ENCODE peak calls at places on chromosomes 1 and 21, in ten cellular contexts. R is astrocyte; K is adipocyte; G is mucosa of descending colon; A is Panc1; W is uterus; M is CD8-positive, alpha-beta memory T cell; B is IMR-90; I is bronchial epithelial cell; P is AG04450. C is an unnamed sample.

GRCh38 chr21:39350094-39351006 is 1.5 kb upstream of the HMGN1 start:
- DNase-seq in W (no peak), M (no peak), B (no peak), G (no peak), I (no peak), A (no peak), R (no peak), P (no peak), K (no peak), C (no peak)

GRCh38 chr1:59880735-59881134 is 45.8 kb downstream of the CYP2J2 start:
- DNase-seq in P (no peak), I (no peak), W (no peak), A (no peak), M (no peak), B (no peak), R (no peak), G (no peak), K (peak), C (no peak)

GRCh38 chr21:25573409-25574206 is 33.7 kb downstream of the MRPL39 start:
- DNase-seq in G (no peak), K (peak), P (peak), W (no peak), M (peak), R (peak), A (peak), B (peak), I (peak), C (no peak)

GRCh38 chr1:206534552-206534951 is 27.2 kb downstream of the RASSF5 start:
- DNase-seq in R (no peak), W (no peak), A (no peak), B (no peak), M (no peak), K (no peak), I (no peak), G (no peak), P (no peak), C (no peak)

GRCh38 chr1:183515002-183515689 is 42.8 kb downstream of the SMG7 start:
- DNase-seq in P (peak), I (peak), W (no peak), K (peak), B (peak), A (peak), G (no peak), M (no peak), R (peak), C (no peak)

GRCh38 chr1:40818264-40818961 is 34.8 kb downstream of the KCNQ4 start:
- DNase-seq in M (peak), G (peak), B (no peak), K (peak), R (no peak), A (no peak), W (peak), I (peak), P (no peak), C (peak)

GRCh38 chr1:97999320-97999719 is 78.5 kb upstream of the DPYD start:
- DNase-seq in R (peak), B (peak), P (peak), K (peak), G (no peak), W (no peak), M (no peak), A (no peak), I (peak), C (no peak)

GRCh38 chr1:178408869-178409268 is 87.9 kb downstream of the CLEC20A start:
- DNase-seq in R (no peak), M (no peak), I (peak), B (peak), P (no peak), A (no peak), W (no peak), G (no peak), K (no peak), C (no peak)

GRCh38 chr1:47805826-47806450 is 191.2 kb downstream of the TRABD2B start:
- DNase-seq in A (no peak), P (no peak), M (no peak), I (no peak), R (no peak), W (no peak), G (no peak), B (no peak), K (no peak), C (no peak)

GRCh38 chr1:41347276-41347675 is 14.0 kb upstream of the FOXO6 start:
- DNase-seq in R (no peak), K (no peak), W (no peak), A (no peak), P (no peak), B (no peak), I (peak), M (no peak), G (no peak), C (no peak)

GRCh38 chr1:115134850-115135484 is 45.7 kb upstream of the TSPAN2 start:
- DNase-seq in R (peak), W (no peak), P (peak), I (peak), K (peak), G (no peak), M (no peak), B (peak), A (no peak), C (no peak)

GRCh38 chr1:175887521-175887920 is 144.1 kb upstream of the TNR start:
- DNase-seq in M (no peak), P (no peak), G (no peak), K (no peak), I (no peak), W (no peak), B (no peak), A (no peak), R (no peak), C (no peak)

GRCh38 chr1:188170446-188170845 is 1341.7 kb downstream of the PLA2G4A start:
- DNase-seq in I (no peak), A (no peak), P (no peak), B (no peak), M (no peak), K (no peak), G (no peak), W (no peak), R (no peak), C (no peak)

GRCh38 chr1:225827076-225827475 is 17.2 kb downstream of the EPHX1 start:
- DNase-seq in P (no peak), W (no peak), M (no peak), R (no peak), G (peak), A (no peak), I (no peak), K (no peak), B (no peak), C (no peak)

GRCh38 chr1:198540580-198540979 is at the start of gene ATP6V1G3:
- DNase-seq in G (no peak), A (no peak), W (no peak), R (no peak), P (no peak), M (no peak), B (no peak), K (no peak), I (no peak), C (no peak)

GRCh38 chr1:185016880-185017279 is 28.5 kb upstream of the RNF2 start:
- DNase-seq in I (peak), M (no peak), B (peak), R (peak), W (no peak), A (no peak), K (no peak), P (no peak), G (no peak), C (no peak)

GRCh38 chr21:43370091-43370658 is 56.8 kb downstream of the SIK1 start:
- DNase-seq in G (no peak), R (peak), M (no peak), I (peak), P (no peak), W (no peak), A (no peak), B (peak), K (peak), C (no peak)

GRCh38 chr1:168485048-168485447 is 58.7 kb downstream of the XCL2 start:
- DNase-seq in G (no peak), B (peak), K (peak), W (peak), I (peak), M (no peak), R (peak), A (no peak), P (no peak), C (no peak)

GRCh38 chr1:38680801-38681510 is 178.6 kb downstream of the RRAGC start:
- DNase-seq in P (no peak), R (peak), M (no peak), B (no peak), I (peak), A (no peak), K (peak), G (no peak), W (no peak), C (no peak)

GRCh38 chr1:209612646-209613350 is 29.3 kb downstream of the CAMK1G start:
- DNase-seq in K (no peak), B (no peak), P (no peak), I (peak), A (no peak), R (no peak), G (no peak), M (no peak), W (no peak), C (no peak)

GRCh38 chr1:242004751-242005495 is 6.0 kb upstream of the MAP1LC3C start:
- DNase-seq in I (no peak), W (no peak), B (no peak), M (no peak), A (no peak), K (no peak), R (peak), P (no peak), G (no peak), C (no peak)

GRCh38 chr1:162365284-162366041 is 11.2 kb downstream of the SPATA46 start:
- DNase-seq in R (no peak), W (no peak), G (no peak), A (no peak), B (no peak), M (no peak), I (no peak), K (no peak), P (no peak), C (no peak)

GRCh38 chr1:153293847-153294246 is 18.9 kb downstream of the PGLYRP3 start:
- DNase-seq in K (no peak), R (no peak), I (no peak), G (no peak), B (no peak), A (no peak), W (no peak), P (no peak), M (no peak), C (no peak)

GRCh38 chr1:96510911-96511310 is 210.7 kb upstream of the PTBP2 start:
- DNase-seq in R (no peak), M (no peak), P (no peak), B (no peak), A (no peak), K (no peak), W (no peak), I (no peak), G (no peak), C (no peak)

GRCh38 chr1:222912730-222913129 is 97.9 kb downstream of the DISP1 start:
- DNase-seq in A (no peak), W (no peak), B (peak), I (no peak), G (no peak), P (no peak), R (peak), K (peak), M (no peak), C (no peak)

GRCh38 chr1:230498704-230499103 is 72.6 kb upstream of the PGBD5 start:
- DNase-seq in B (no peak), I (no peak), G (no peak), K (no peak), M (no peak), P (no peak), W (no peak), R (no peak), A (no peak), C (no peak)

GRCh38 chr1:183841950-183842816 is 37.3 kb downstream of the RGL1 start:
- DNase-seq in G (no peak), R (peak), K (peak), A (no peak), P (peak), I (peak), B (peak), M (no peak), W (no peak), C (no peak)

GRCh38 chr1:209873067-209873810 is 45.5 kb downstream of the UTP25 start:
- DNase-seq in G (no peak), A (no peak), K (peak), W (no peak), P (no peak), B (peak), R (peak), M (no peak), I (peak), C (no peak)

GRCh38 chr1:86912501-86912900 is 1.4 kb downstream of the SELENOF start:
- DNase-seq in K (peak), A (no peak), P (no peak), R (no peak), W (no peak), G (no peak), M (no peak), B (peak), I (no peak), C (no peak)

GRCh38 chr1:30081379-30082102 is 641.8 kb downstream of the MATN1 start:
- DNase-seq in G (no peak), P (no peak), A (no peak), M (no peak), K (no peak), I (no peak), B (no peak), R (no peak), W (no peak), C (no peak)

GRCh38 chr1:87134061-87134460 is 194.6 kb upstream of the LMO4 start:
- DNase-seq in P (no peak), K (no peak), G (no peak), I (no peak), M (no peak), A (no peak), B (peak), R (peak), W (no peak), C (no peak)

GRCh38 chr1:30749691-30750583 is 7.6 kb downstream of the LAPTM5 start:
- DNase-seq in W (no peak), M (peak), B (no peak), K (no peak), R (no peak), G (peak), I (no peak), A (no peak), P (no peak), C (peak)

GRCh38 chr1:112904071-112904830 is 51.7 kb downstream of the SLC16A1 start:
- DNase-seq in R (peak), G (no peak), K (peak), P (peak), M (no peak), B (peak), W (no peak), A (no peak), I (peak), C (no peak)

GRCh38 chr1:209600541-209600940 is 17.0 kb downstream of the CAMK1G start:
- DNase-seq in K (no peak), I (no peak), W (no peak), A (no peak), M (no peak), B (peak), R (no peak), G (no peak), P (no peak), C (no peak)

GRCh38 chr1:52403566-52404115 is 582 bp downstream of the ORC1 start:
- DNase-seq in M (peak), P (peak), G (no peak), A (peak), B (peak), R (peak), W (no peak), I (peak), K (peak), C (no peak)

GRCh38 chr1:35870651-35871309 is 12.2 kb upstream of the AGO1 start:
- DNase-seq in I (no peak), W (no peak), B (no peak), P (no peak), G (no peak), A (no peak), R (no peak), K (peak), M (no peak), C (no peak)

GRCh38 chr1:221794079-221794670 is 52.3 kb upstream of the DUSP10 start:
- DNase-seq in I (peak), B (peak), M (no peak), R (peak), K (peak), G (no peak), P (peak), W (no peak), A (no peak), C (no peak)
- H3K4me3 ChIP-seq in I (no peak), B (no peak), M (no peak), R (no peak), K (no peak), G (no peak), P (no peak), W (no peak), A (no peak), C (no peak)

GRCh38 chr1:68703921-68704354 is 207.1 kb upstream of the DEPDC1 start:
- DNase-seq in R (no peak), W (no peak), B (no peak), M (no peak), G (no peak), P (no peak), A (no peak), K (no peak), I (peak), C (no peak)
- H3K4me3 ChIP-seq in R (no peak), W (no peak), B (no peak), M (no peak), G (no peak), P (no peak), A (no peak), K (no peak), I (no peak), C (no peak)

DNA sequence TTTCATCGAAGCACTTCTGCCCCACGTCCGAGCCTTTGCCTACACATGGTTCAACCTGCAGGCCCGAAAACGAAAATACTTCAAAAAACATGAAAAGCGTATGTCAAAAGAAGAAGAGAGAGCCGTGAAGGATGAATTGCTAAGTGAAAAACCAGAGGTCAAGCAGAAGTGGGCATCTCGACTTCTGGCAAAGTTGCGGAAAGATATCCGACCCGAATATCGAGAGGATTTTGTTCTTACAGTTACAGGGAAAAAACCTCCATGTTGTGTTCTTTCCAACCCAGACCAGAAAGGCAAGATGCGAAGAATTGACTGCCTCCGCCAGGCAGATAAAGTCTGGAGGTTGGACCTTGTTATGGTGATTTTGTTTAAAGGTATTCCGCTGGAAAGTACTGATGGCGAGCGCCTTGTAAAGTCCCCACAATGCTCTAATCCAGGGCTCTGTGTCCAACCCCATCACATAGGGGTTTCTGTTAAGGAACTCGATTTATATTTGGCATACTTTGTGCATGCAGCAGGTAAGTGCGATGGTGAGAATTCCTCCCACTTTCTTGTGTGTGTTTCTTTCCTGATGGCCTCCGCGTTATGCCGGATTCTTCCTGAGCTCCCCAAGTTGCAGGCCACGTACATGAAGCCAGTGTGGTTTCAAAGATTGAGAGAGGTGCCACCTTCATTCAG is 5.9 kb downstream of the NFIA start:
- DNase-seq in K (no peak), R (no peak), I (no peak), W (no peak), A (no peak), M (no peak), G (no peak), P (no peak), B (no peak), C (no peak)
- H3K4me3 ChIP-seq in K (no peak), R (no peak), I (no peak), W (no peak), A (no peak), M (no peak), G (no peak), P (no peak), B (no peak), C (no peak)

DNA sequence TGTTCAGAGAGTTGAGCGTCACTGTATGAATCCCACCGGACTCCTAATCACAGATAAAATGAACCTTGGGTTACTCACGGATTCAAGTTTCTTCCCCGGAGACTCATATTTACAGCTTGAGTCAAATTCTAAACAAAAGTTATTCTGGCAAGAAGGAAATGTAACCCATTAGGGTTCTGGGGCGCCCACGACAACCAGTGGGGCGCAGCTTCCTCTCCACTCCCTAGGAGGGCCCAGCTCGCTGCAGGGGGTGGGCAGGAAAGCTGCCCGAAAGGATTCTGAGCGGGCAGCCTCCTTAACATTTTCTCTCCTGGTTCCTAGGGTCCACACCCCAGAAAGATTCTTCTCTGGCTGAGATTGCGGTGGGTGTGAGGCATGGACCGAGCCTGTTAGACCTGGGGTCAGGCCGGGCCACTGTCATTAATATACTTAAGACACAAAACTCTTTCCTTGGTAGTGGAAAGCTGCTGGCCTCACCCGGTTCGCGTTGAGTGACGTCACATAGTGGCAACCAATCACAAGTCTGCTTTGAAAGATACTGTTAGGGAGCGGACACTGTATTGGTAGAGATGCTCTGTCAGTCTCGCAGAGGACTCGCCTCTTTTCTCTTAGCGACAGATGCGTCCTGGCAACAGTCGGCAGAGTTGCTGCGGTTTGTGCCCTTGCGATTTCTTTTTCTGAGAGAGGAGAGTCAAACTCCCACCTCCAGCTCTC is 13.6 kb upstream of the MCOLN3 start:
- DNase-seq in A (peak), P (peak), B (peak), G (peak), W (peak), M (peak), I (peak), K (peak), R (peak), C (peak)
- H3K4me3 ChIP-seq in A (peak), P (peak), B (peak), G (peak), W (peak), M (peak), I (peak), K (peak), R (peak), C (peak)

DNA sequence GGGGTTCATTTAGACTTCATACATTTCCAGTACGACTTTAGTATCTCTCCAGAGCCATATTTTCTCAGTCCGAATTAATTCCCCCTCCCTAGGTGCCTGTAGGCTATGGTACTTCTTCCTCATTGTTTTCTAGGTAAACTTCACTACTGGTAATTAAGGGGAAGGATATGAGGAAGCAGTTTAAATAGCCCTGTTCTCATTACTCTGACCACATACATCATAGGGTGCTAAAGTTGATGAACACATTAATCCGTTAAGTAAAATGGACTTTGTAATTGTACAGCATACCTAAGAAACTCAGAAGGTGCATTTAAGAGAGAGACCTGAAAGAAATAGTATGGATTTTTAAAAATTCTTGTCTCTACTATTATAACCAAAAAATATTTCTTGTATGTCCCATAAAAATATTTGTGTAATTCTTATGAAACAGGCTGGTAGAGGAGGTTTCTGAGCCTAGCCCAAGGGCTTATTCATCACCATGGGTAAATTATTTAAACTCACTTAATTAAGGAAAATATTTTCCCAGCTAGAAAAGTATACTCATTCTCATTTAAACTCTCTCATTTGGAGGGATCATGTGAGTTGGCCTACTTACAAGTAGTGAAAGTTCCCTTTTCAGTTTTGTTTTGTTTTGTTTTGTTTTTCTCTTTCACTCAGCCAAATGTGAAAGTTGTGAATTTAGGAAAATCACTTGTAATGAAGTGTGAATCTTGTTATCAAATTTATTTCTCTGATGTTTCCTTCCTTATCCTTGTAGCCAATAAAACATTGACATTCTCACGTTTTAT is 2.0 kb downstream of the PRMT6 start:
- DNase-seq in P (no peak), M (no peak), K (peak), G (no peak), R (no peak), A (no peak), I (no peak), B (no peak), W (no peak), C (no peak)
- H3K4me3 ChIP-seq in P (no peak), M (no peak), K (peak), G (no peak), R (peak), A (peak), I (peak), B (no peak), W (no peak), C (peak)

C was measured in kidney.